ENCODE peak calls at places on chromosome 19, in five cellular contexts. One of them, this sample, is unnamed.

GRCh38 chr19:5595129-5595528 is 27.4 kb upstream of the TINCR start:
- DNase-seq in bronchial epithelial cell: no peak
- DNase-seq in dorsolateral prefrontal cortex: no peak
- DNase-seq in left ventricle myocardium inferior: no peak
- DNase-seq in heart left ventricle: no peak
- DNase-seq in this sample: no peak

GRCh38 chr19:19421326-19421725 is 15.9 kb downstream of the GATAD2A start:
- DNase-seq in bronchial epithelial cell: no peak
- DNase-seq in dorsolateral prefrontal cortex: no peak
- DNase-seq in left ventricle myocardium inferior: no peak
- DNase-seq in heart left ventricle: no peak
- DNase-seq in this sample: no peak

GRCh38 chr19:13208964-13209796 is 59.0 kb downstream of the IER2 start:
- DNase-seq in bronchial epithelial cell: no peak
- DNase-seq in dorsolateral prefrontal cortex: no peak
- DNase-seq in left ventricle myocardium inferior: no peak
- DNase-seq in heart left ventricle: no peak
- DNase-seq in this sample: no peak

GRCh38 chr19:29708553-29709439 is 6.3 kb downstream of the C19orf12 start:
- DNase-seq in bronchial epithelial cell: no peak
- DNase-seq in dorsolateral prefrontal cortex: no peak
- DNase-seq in left ventricle myocardium inferior: peak
- DNase-seq in heart left ventricle: no peak
- DNase-seq in this sample: no peak

GRCh38 chr19:5458420-5458819 is 3.2 kb downstream of the ZNRF4 start:
- DNase-seq in bronchial epithelial cell: no peak
- DNase-seq in dorsolateral prefrontal cortex: no peak
- DNase-seq in left ventricle myocardium inferior: no peak
- DNase-seq in heart left ventricle: no peak
- DNase-seq in this sample: no peak

GRCh38 chr19:14248578-14249011 is 42.6 kb upstream of the ADGRL1 start:
- DNase-seq in bronchial epithelial cell: no peak
- DNase-seq in dorsolateral prefrontal cortex: peak
- DNase-seq in left ventricle myocardium inferior: peak
- DNase-seq in heart left ventricle: no peak
- DNase-seq in this sample: peak

GRCh38 chr19:33393286-33394005 is 19.9 kb downstream of the CEBPG start:
- DNase-seq in bronchial epithelial cell: no peak
- DNase-seq in dorsolateral prefrontal cortex: peak
- DNase-seq in left ventricle myocardium inferior: peak
- DNase-seq in heart left ventricle: peak
- DNase-seq in this sample: no peak

GRCh38 chr19:33476151-33476707 is 45.4 kb downstream of the PEPD start:
- DNase-seq in bronchial epithelial cell: no peak
- DNase-seq in dorsolateral prefrontal cortex: peak
- DNase-seq in left ventricle myocardium inferior: no peak
- DNase-seq in heart left ventricle: peak
- DNase-seq in this sample: no peak

GRCh38 chr19:35843676-35844481 is 8.4 kb downstream of the NPHS1 start:
- DNase-seq in bronchial epithelial cell: peak
- DNase-seq in dorsolateral prefrontal cortex: no peak
- DNase-seq in left ventricle myocardium inferior: no peak
- DNase-seq in heart left ventricle: no peak
- DNase-seq in this sample: no peak

GRCh38 chr19:47027586-47028371 is 8.1 kb downstream of the NPAS1 start:
- DNase-seq in bronchial epithelial cell: no peak
- DNase-seq in dorsolateral prefrontal cortex: no peak
- DNase-seq in left ventricle myocardium inferior: no peak
- DNase-seq in heart left ventricle: no peak
- DNase-seq in this sample: no peak

GRCh38 chr19:27746691-27747380 is 1466.1 kb downstream of the UQCRFS1 start:
- DNase-seq in bronchial epithelial cell: peak
- DNase-seq in dorsolateral prefrontal cortex: peak
- DNase-seq in left ventricle myocardium inferior: peak
- DNase-seq in heart left ventricle: peak
- DNase-seq in this sample: peak

GRCh38 chr19:48397636-48398328 is 4.3 kb downstream of the GRIN2D start:
- DNase-seq in bronchial epithelial cell: no peak
- DNase-seq in dorsolateral prefrontal cortex: no peak
- DNase-seq in left ventricle myocardium inferior: no peak
- DNase-seq in heart left ventricle: no peak
- DNase-seq in this sample: no peak

DNA sequence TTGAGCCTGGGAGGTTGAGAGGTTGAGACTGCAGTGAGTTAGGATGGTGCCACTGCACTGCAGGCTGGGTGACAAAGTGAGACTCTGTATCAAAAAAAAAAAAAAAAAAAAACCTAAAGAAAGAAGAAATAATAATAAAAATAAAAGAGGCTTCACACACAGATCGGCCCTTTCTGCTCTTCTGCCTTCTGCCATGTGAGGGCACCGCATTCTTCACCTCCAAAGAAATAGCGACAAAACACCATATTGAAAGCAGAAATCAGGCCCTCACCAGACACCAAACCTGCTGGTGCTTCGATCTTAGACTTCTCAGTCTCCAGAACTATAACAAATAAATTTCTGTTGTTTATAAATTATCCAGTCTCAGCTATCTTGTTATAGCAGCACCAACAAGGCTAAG is 3.0 kb downstream of the ZNF649 start:
- DNase-seq in bronchial epithelial cell: no peak
- DNase-seq in dorsolateral prefrontal cortex: no peak
- DNase-seq in left ventricle myocardium inferior: no peak
- DNase-seq in heart left ventricle: no peak
- DNase-seq in this sample: no peak
- TF ChIP-seq CTCF in bronchial epithelial cell: no peak
- TF ChIP-seq CTCF in dorsolateral prefrontal cortex: no peak
- TF ChIP-seq CTCF in left ventricle myocardium inferior: no peak
- TF ChIP-seq CTCF in heart left ventricle: no peak
- TF ChIP-seq CTCF in this sample: no peak

GRCh38 chr19:18304496-18305312 is 18.2 kb downstream of the LSM4 start:
- DNase-seq in bronchial epithelial cell: peak
- DNase-seq in dorsolateral prefrontal cortex: peak
- DNase-seq in left ventricle myocardium inferior: peak
- DNase-seq in heart left ventricle: peak
- DNase-seq in this sample: peak

GRCh38 chr19:18306209-18306902 is 16.5 kb downstream of the LSM4 start:
- DNase-seq in bronchial epithelial cell: no peak
- DNase-seq in dorsolateral prefrontal cortex: no peak
- DNase-seq in left ventricle myocardium inferior: no peak
- DNase-seq in heart left ventricle: peak
- DNase-seq in this sample: no peak

GRCh38 chr19:18308051-18308947 is 14.6 kb downstream of the LSM4 start:
- DNase-seq in bronchial epithelial cell: no peak
- DNase-seq in dorsolateral prefrontal cortex: no peak
- DNase-seq in left ventricle myocardium inferior: no peak
- DNase-seq in heart left ventricle: no peak
- DNase-seq in this sample: no peak

GRCh38 chr19:18308948-18309325 is 13.9 kb downstream of the LSM4 start:
- DNase-seq in bronchial epithelial cell: no peak
- DNase-seq in dorsolateral prefrontal cortex: no peak
- DNase-seq in left ventricle myocardium inferior: no peak
- DNase-seq in heart left ventricle: no peak
- DNase-seq in this sample: no peak

DNA sequence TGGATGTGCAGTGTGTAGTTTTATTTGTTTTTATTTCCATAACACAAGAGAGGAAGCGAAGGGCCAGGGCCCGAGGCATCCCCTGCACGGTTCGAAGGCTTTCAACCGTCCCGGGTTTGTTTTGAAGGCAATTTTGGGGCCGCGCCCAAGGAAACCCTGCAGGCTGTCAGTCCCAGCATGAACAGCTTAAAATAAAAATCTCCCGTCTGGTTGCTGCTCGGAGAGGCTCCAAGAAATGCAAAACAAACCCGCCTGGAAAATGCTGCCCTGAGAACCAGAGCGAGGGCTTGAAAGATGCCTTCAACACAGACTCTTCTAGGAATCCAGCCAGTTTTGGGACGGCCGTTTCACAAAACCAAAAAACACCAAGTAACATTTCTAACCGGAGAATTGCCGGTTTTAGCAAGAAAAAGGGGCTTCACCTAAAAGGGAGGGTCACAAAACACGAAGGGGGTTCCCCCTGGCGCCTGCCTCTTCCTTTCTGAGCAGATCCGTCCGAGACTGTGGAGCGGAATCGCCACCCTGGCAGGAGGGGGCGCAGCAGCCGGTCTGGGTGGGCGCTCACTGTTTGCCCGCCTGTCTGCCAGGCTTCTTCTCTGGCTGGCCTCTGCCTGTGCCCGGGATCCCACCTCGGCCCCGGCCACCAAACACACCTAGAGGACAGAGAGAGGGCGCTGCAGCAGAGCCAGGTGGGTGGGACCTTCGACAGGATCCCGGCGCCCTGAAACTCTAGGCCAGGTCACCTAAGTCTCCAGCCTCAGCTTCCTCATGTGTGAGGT is 15.8 kb downstream of the LSM4 start:
- DNase-seq in bronchial epithelial cell: no peak
- DNase-seq in dorsolateral prefrontal cortex: no peak
- DNase-seq in left ventricle myocardium inferior: no peak
- DNase-seq in heart left ventricle: peak
- DNase-seq in this sample: no peak
- TF ChIP-seq CTCF in bronchial epithelial cell: no peak
- TF ChIP-seq CTCF in dorsolateral prefrontal cortex: no peak
- TF ChIP-seq CTCF in left ventricle myocardium inferior: no peak
- TF ChIP-seq CTCF in heart left ventricle: no peak
- TF ChIP-seq CTCF in this sample: no peak

GRCh38 chr19:16185123-16185924 is at the start of gene FAM32A:
- DNase-seq in bronchial epithelial cell: peak
- DNase-seq in dorsolateral prefrontal cortex: peak
- DNase-seq in left ventricle myocardium inferior: peak
- DNase-seq in heart left ventricle: peak
- DNase-seq in this sample: peak
- TF ChIP-seq CTCF in bronchial epithelial cell: peak
- TF ChIP-seq CTCF in dorsolateral prefrontal cortex: peak
- TF ChIP-seq CTCF in left ventricle myocardium inferior: peak
- TF ChIP-seq CTCF in heart left ventricle: peak
- TF ChIP-seq CTCF in this sample: no peak

GRCh38 chr19:7917292-7918061 is 2.7 kb upstream of the SNAPC2 start:
- DNase-seq in bronchial epithelial cell: no peak
- DNase-seq in dorsolateral prefrontal cortex: no peak
- DNase-seq in left ventricle myocardium inferior: no peak
- DNase-seq in heart left ventricle: no peak
- DNase-seq in this sample: peak
- TF ChIP-seq CTCF in bronchial epithelial cell: peak
- TF ChIP-seq CTCF in dorsolateral prefrontal cortex: peak
- TF ChIP-seq CTCF in left ventricle myocardium inferior: peak
- TF ChIP-seq CTCF in heart left ventricle: peak
- TF ChIP-seq CTCF in this sample: peak

GRCh38 chr19:40583283-40583682 is 6.6 kb downstream of the SHKBP1 start:
- DNase-seq in bronchial epithelial cell: no peak
- DNase-seq in dorsolateral prefrontal cortex: no peak
- DNase-seq in left ventricle myocardium inferior: no peak
- DNase-seq in heart left ventricle: no peak
- DNase-seq in this sample: no peak

GRCh38 chr19:40582467-40582866 is 5.8 kb downstream of the SHKBP1 start:
- DNase-seq in bronchial epithelial cell: no peak
- DNase-seq in dorsolateral prefrontal cortex: no peak
- DNase-seq in left ventricle myocardium inferior: no peak
- DNase-seq in heart left ventricle: no peak
- DNase-seq in this sample: no peak

GRCh38 chr19:40585677-40586422 is 9.2 kb downstream of the SHKBP1 start:
- DNase-seq in bronchial epithelial cell: peak
- DNase-seq in dorsolateral prefrontal cortex: no peak
- DNase-seq in left ventricle myocardium inferior: no peak
- DNase-seq in heart left ventricle: no peak
- DNase-seq in this sample: peak

GRCh38 chr19:40585241-40585640 is 8.6 kb downstream of the SHKBP1 start:
- DNase-seq in bronchial epithelial cell: peak
- DNase-seq in dorsolateral prefrontal cortex: no peak
- DNase-seq in left ventricle myocardium inferior: no peak
- DNase-seq in heart left ventricle: no peak
- DNase-seq in this sample: no peak

DNA sequence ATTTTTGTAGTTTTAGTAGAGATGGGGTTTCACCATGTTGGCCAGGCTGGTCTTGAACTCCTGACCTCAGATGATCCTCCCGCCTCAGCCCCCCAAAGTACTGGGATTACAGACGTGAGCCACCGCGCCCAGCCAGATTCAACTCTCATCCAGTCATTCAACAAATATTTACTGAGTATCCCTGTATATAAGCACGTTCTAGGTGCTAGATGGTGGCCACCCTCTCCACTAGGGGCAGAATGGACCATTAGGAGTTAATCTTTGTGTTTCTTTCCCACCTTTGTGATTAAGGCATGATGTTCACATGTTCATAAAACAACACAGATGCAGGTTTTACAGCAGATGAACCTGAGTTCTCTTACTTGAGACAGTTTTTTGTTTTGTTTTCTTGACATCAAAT is 7.3 kb downstream of the SHKBP1 start:
- DNase-seq in bronchial epithelial cell: peak
- DNase-seq in dorsolateral prefrontal cortex: no peak
- DNase-seq in left ventricle myocardium inferior: no peak
- DNase-seq in heart left ventricle: no peak
- DNase-seq in this sample: peak
- TF ChIP-seq CTCF in bronchial epithelial cell: peak
- TF ChIP-seq CTCF in dorsolateral prefrontal cortex: no peak
- TF ChIP-seq CTCF in left ventricle myocardium inferior: no peak
- TF ChIP-seq CTCF in heart left ventricle: no peak
- TF ChIP-seq CTCF in this sample: peak

DNA sequence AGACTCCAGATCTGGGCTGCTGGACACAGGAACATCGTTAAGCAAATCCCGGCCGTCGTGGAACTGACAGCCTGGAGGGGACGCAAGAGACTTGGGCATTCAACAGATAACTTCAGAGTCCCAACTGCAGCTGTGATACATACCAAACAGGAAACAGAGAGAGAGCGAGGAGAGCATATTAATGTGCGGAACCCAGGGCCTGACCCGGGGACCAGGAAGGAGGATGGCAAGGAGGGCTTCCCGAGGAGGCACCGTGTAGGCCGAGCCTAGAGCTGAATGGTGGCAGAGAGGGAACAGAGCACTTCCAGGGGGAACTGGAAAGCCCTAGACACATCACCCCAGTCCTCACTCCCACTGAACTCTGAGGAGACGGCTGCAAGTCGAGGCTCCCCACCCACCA is 68.1 kb downstream of the SIPA1L3 start:
- DNase-seq in bronchial epithelial cell: no peak
- DNase-seq in dorsolateral prefrontal cortex: no peak
- DNase-seq in left ventricle myocardium inferior: no peak
- DNase-seq in heart left ventricle: no peak
- DNase-seq in this sample: no peak
- TF ChIP-seq CTCF in bronchial epithelial cell: no peak
- TF ChIP-seq CTCF in dorsolateral prefrontal cortex: peak
- TF ChIP-seq CTCF in left ventricle myocardium inferior: no peak
- TF ChIP-seq CTCF in heart left ventricle: no peak
- TF ChIP-seq CTCF in this sample: no peak

GRCh38 chr19:52670046-52670445 is 31.9 kb upstream of the ZNF83 start:
- DNase-seq in bronchial epithelial cell: peak
- DNase-seq in dorsolateral prefrontal cortex: no peak
- DNase-seq in left ventricle myocardium inferior: no peak
- DNase-seq in heart left ventricle: no peak
- DNase-seq in this sample: peak
- TF ChIP-seq CTCF in bronchial epithelial cell: no peak
- TF ChIP-seq CTCF in dorsolateral prefrontal cortex: no peak
- TF ChIP-seq CTCF in left ventricle myocardium inferior: no peak
- TF ChIP-seq CTCF in heart left ventricle: no peak
- TF ChIP-seq CTCF in this sample: no peak

This sample was measured in PC-3.